ENCODE peak calls at places on chromosome 1, in ten cellular contexts. G is substantia nigra; X is activated naive CD8-positive, alpha-beta T cell treated with anti-CD3 and anti-CD28 coated beads, Interleukin-2, amount 50 U/mL, for 24 hours; D is ELF-1; H is HEK293T; P is EH; K is activated CD4-positive, alpha-beta T cell treated with anti-CD3 and anti-CD28 coated beads, Interleukin-2, amount 10 ng/mL, durations not matched to agents 7 days and 5 days; N is neural progenitor cell; E is activated T-helper 1 cell treated with anti-CD3 and anti-CD28 coated beads, Interleukin-2, amount 50 U/mL, for 16 hours; U is stimulated activated CD4-positive, alpha-beta T cell treated with anti-CD3 and anti-CD28 coated beads, Interleukin-12 subunit alpha, Interleukin-12 subunit beta, amount 100 ng/mL, for 4 hours. W is an unnamed sample.

GRCh38 chr1:61183471-61184034 is 101.2 kb downstream of the NFIA start:
- DNase-seq in G (peak; percentile 31), X (no peak), D (no peak), H (no peak), P (peak; percentile 25), K (no peak), N (no peak), E (no peak), U (no peak), W (no peak)

GRCh38 chr1:66676616-66677298 is 75.5 kb upstream of the DYNLT5 start:
- DNase-seq in G (no peak), X (no peak), D (no peak), H (no peak), P (peak; percentile 97), K (no peak), N (no peak), E (no peak), U (no peak), W (no peak)

GRCh38 chr1:211236633-211237321 is 22.4 kb upstream of the RCOR3 start:
- DNase-seq in G (no peak), X (no peak), D (no peak), H (no peak), P (peak; percentile 40), K (no peak), N (no peak), E (no peak), U (no peak), W (no peak)

GRCh38 chr1:230084408-230085177 is 17.6 kb downstream of the GALNT2 start:
- DNase-seq in G (no peak), X (peak; percentile 75), D (peak; percentile 74), H (no peak), P (peak; percentile 99), K (peak; percentile 33), N (no peak), E (peak; percentile 28), U (peak; percentile 36), W (peak; percentile 63)

GRCh38 chr1:182617075-182617429 is 12.9 kb upstream of the RGS16 start:
- DNase-seq in G (no peak), X (no peak), D (no peak), H (no peak), P (no peak), K (no peak), N (no peak), E (no peak), U (no peak), W (no peak)

GRCh38 chr1:243731301-243731891 is 118.6 kb downstream of the AKT3 start:
- DNase-seq in G (peak; percentile 17), X (no peak), D (no peak), H (no peak), P (peak; percentile 36), K (no peak), N (no peak), E (no peak), U (no peak), W (no peak)

GRCh38 chr1:55284856-55285255 is 69.7 kb upstream of the USP24 start:
- DNase-seq in G (no peak), X (peak; percentile 27), D (no peak), H (peak; percentile 66), P (peak; percentile 63), K (peak; percentile 34), N (peak; percentile 61), E (no peak), U (no peak), W (no peak)

GRCh38 chr1:33099290-33100118 is 18.6 kb downstream of the AZIN2 start:
- DNase-seq in G (no peak), X (peak; percentile 74), D (peak; percentile 17), H (no peak), P (peak; percentile 100), K (peak; percentile 87), N (no peak), E (peak; percentile 46), U (peak; percentile 38), W (peak; percentile 77)

GRCh38 chr1:115430717-115431116 is 92.7 kb upstream of the NGF start:
- DNase-seq in G (no peak), X (no peak), D (no peak), H (peak; percentile 33), P (peak; percentile 98), K (no peak), N (no peak), E (no peak), U (no peak), W (no peak)

GRCh38 chr1:243216741-243217140 is 38.3 kb downstream of the CEP170 start:
- DNase-seq in G (no peak), X (no peak), D (no peak), H (no peak), P (peak; percentile 12), K (no peak), N (no peak), E (no peak), U (no peak), W (no peak)

GRCh38 chr1:179786815-179787736 is 44.0 kb downstream of the FAM163A start:
- DNase-seq in G (no peak), X (no peak), D (no peak), H (no peak), P (no peak), K (no peak), N (no peak), E (no peak), U (no peak), W (no peak)

GRCh38 chr1:94840811-94841210 is 20.7 kb downstream of the SLC44A3 start:
- DNase-seq in G (no peak), X (no peak), D (no peak), H (no peak), P (no peak), K (no peak), N (no peak), E (no peak), U (no peak), W (no peak)

GRCh38 chr1:222095606-222096475 is 354.0 kb upstream of the DUSP10 start:
- DNase-seq in G (no peak), X (peak; percentile 64), D (peak; percentile 70), H (peak; percentile 74), P (peak; percentile 25), K (peak; percentile 66), N (peak; percentile 51), E (peak; percentile 40), U (peak; percentile 43), W (peak; percentile 49)

GRCh38 chr1:21149862-21150432 is 26.8 kb downstream of the EIF4G3 start:
- DNase-seq in G (no peak), X (no peak), D (peak; percentile 28), H (no peak), P (peak; percentile 99), K (no peak), N (peak; percentile 22), E (no peak), U (no peak), W (no peak)

GRCh38 chr1:180542113-180542512 is 16.7 kb upstream of the OVAAL start:
- DNase-seq in G (no peak), X (no peak), D (no peak), H (no peak), P (peak; percentile 33), K (no peak), N (no peak), E (no peak), U (no peak), W (no peak)

GRCh38 chr1:147600119-147601111 is 59.1 kb downstream of the BCL9 start:
- DNase-seq in G (no peak), X (peak; percentile 30), D (peak; percentile 47), H (peak; percentile 29), P (peak; percentile 62), K (no peak), N (no peak), E (no peak), U (no peak), W (no peak)

GRCh38 chr1:234848972-234849641 is 239.1 kb upstream of the IRF2BP2 start:
- DNase-seq in G (no peak), X (no peak), D (no peak), H (no peak), P (peak; percentile 97), K (no peak), N (no peak), E (no peak), U (no peak), W (no peak)

GRCh38 chr1:44934786-44935185 is 51.6 kb downstream of the EIF2B3 start:
- DNase-seq in G (no peak), X (no peak), D (no peak), H (no peak), P (no peak), K (no peak), N (no peak), E (no peak), U (no peak), W (no peak)

GRCh38 chr1:20472860-20473711 is 12.9 kb downstream of the CAMK2N1 start:
- DNase-seq in G (peak; percentile 59), X (peak; percentile 54), D (peak; percentile 84), H (no peak), P (peak; percentile 63), K (no peak), N (peak; percentile 92), E (no peak), U (no peak), W (peak; percentile 28)

GRCh38 chr1:221636967-221637366 is 104.9 kb downstream of the DUSP10 start:
- DNase-seq in G (no peak), X (no peak), D (no peak), H (no peak), P (no peak), K (no peak), N (no peak), E (no peak), U (no peak), W (no peak)

GRCh38 chr1:236685917-236686814 is at the start of gene ACTN2:
- DNase-seq in G (peak; percentile 44), X (peak; percentile 38), D (peak; percentile 34), H (peak; percentile 93), P (peak; percentile 15), K (peak; percentile 40), N (peak; percentile 85), E (peak; percentile 29), U (peak; percentile 54), W (peak; percentile 23)

GRCh38 chr1:78619803-78620579 is at the start of gene IFI44L:
- DNase-seq in G (peak; percentile 3), X (peak; percentile 54), D (no peak), H (no peak), P (peak; percentile 68), K (peak; percentile 84), N (no peak), E (peak; percentile 42), U (peak; percentile 61), W (peak; percentile 69)

GRCh38 chr1:32759997-32760623 is 57.0 kb downstream of the YARS1 start:
- DNase-seq in G (no peak), X (no peak), D (peak; percentile 96), H (no peak), P (no peak), K (no peak), N (peak; percentile 86), E (no peak), U (no peak), W (no peak)

GRCh38 chr1:12556368-12556930 is 61.6 kb downstream of the DHRS3 start:
- DNase-seq in G (peak; percentile 41), X (no peak), D (peak; percentile 77), H (no peak), P (peak; percentile 97), K (no peak), N (peak; percentile 57), E (no peak), U (no peak), W (no peak)

GRCh38 chr1:248596615-248597014 is 885 bp downstream of the OR2T10 start:
- DNase-seq in G (no peak), X (no peak), D (no peak), H (no peak), P (no peak), K (no peak), N (no peak), E (no peak), U (no peak), W (no peak)

GRCh38 chr1:1554926-1555915 is 14.8 kb upstream of the TMEM240 start:
- DNase-seq in G (no peak), X (no peak), D (peak; percentile 63), H (no peak), P (peak; percentile 86), K (no peak), N (no peak), E (no peak), U (no peak), W (no peak)

GRCh38 chr1:80657048-80657653 is 1143.6 kb upstream of the ADGRL2 start:
- DNase-seq in G (no peak), X (no peak), D (no peak), H (no peak), P (no peak), K (no peak), N (no peak), E (no peak), U (no peak), W (no peak)